ENCODE peak calls at places on chromosomes 2 and 18, in four cellular contexts. S is endodermal cell; U is ACHN; P is activated CD8-positive, alpha-beta memory T cell treated with anti-CD3 and anti-CD28 coated beads for 4 hours. H is an unnamed sample.

GRCh38 chr2:95315801-95316411 is 18.8 kb downstream of the KCNIP3 start:
- DNase-seq in S (no peak), U (peak), P (no peak), H (no peak)

GRCh38 chr2:220891405-220891804 is 680.7 kb downstream of the EPHA4 start:
- DNase-seq in S (peak), U (peak), P (no peak), H (no peak)

GRCh38 chr2:48600204-48600813 is 17.3 kb upstream of the GTF2A1L start:
- DNase-seq in S (no peak), U (peak), P (no peak), H (no peak)

GRCh38 chr2:29249666-29250253 is 134.5 kb downstream of the CLIP4 start:
- DNase-seq in S (no peak), U (no peak), P (no peak), H (no peak)

GRCh38 chr18:50654658-50655550 is 95.0 kb downstream of the MAPK4 start:
- DNase-seq in S (no peak), U (no peak), P (no peak), H (no peak)

GRCh38 chr18:35444636-35445035 is 53.1 kb downstream of the INO80C start:
- DNase-seq in S (no peak), U (no peak), P (no peak), H (no peak)

GRCh38 chr2:74119324-74119723 is 28.4 kb downstream of the BOLA3 start:
- DNase-seq in S (no peak), U (peak), P (no peak), H (no peak)

GRCh38 chr2:21585863-21586262 is 462.1 kb downstream of the TDRD15 start:
- DNase-seq in S (no peak), U (no peak), P (no peak), H (no peak)

GRCh38 chr2:220000586-220000985 is 373.2 kb downstream of the SLC4A3 start:
- DNase-seq in S (no peak), U (no peak), P (no peak), H (no peak)

GRCh38 chr2:46066591-46066990 is 230.6 kb upstream of the EPAS1 start:
- DNase-seq in S (peak), U (no peak), P (no peak), H (no peak)

GRCh38 chr18:12376034-12376717 is 851 bp downstream of the AFG3L2 start:
- DNase-seq in S (peak), U (peak), P (no peak), H (no peak)

GRCh38 chr18:22340340-22340739 is 77.4 kb downstream of the CTAGE1 start:
- DNase-seq in S (no peak), U (no peak), P (no peak), H (no peak)

GRCh38 chr2:112836695-112837117 is at the start of gene IL1B:
- DNase-seq in S (no peak), U (no peak), P (no peak), H (no peak)

GRCh38 chr2:162430323-162430722 is 86.4 kb downstream of the GCA start:
- DNase-seq in S (no peak), U (no peak), P (no peak), H (no peak)

GRCh38 chr2:144583362-144583692 is 63.4 kb upstream of the ZEB2 start:
- DNase-seq in S (no peak), U (no peak), P (no peak), H (no peak)

GRCh38 chr2:18804540-18804939 is 215.2 kb upstream of the NT5C1B start:
- DNase-seq in S (no peak), U (no peak), P (no peak), H (no peak)

GRCh38 chr2:178229927-178230326 is 35.6 kb downstream of the OSBPL6 start:
- DNase-seq in S (no peak), U (no peak), P (no peak), H (no peak)

H was measured in left lobe of liver.